ENCODE peak calls at places on chromosomes 11 and 22, in seven cellular contexts. X, O, Y, F, D, N and K are unnamed samples.

GRCh38 chr11:20511982-20512381 is 87.4 kb upstream of the SLC6A5 start:
- DNase-seq in F (no peak), O (no peak), D (no peak), Y (no peak), X (no peak), N (no peak), K (no peak)

GRCh38 chr11:69496631-69497220 is 15.3 kb downstream of the LINC01488 start:
- DNase-seq in N (no peak), O (no peak), Y (no peak), X (no peak), D (no peak), F (no peak), K (peak; percentile 70)

GRCh38 chr11:47552086-47552580 is 799 bp downstream of the CELF1 start:
- DNase-seq in X (peak; percentile 58), N (peak; percentile 72), F (peak; percentile 85), D (peak; percentile 75), Y (no peak), O (peak; percentile 51), K (peak; percentile 52)

GRCh38 chr11:2687223-2687530 is 12.6 kb downstream of the KCNQ1OT1 start:
- DNase-seq in N (no peak), F (no peak), Y (no peak), D (no peak), X (no peak), O (no peak), K (no peak)

GRCh38 chr11:4704054-4704789 is at the start of gene MMP26:
- DNase-seq in O (peak; percentile 39), Y (no peak), X (peak; percentile 46), D (peak; percentile 5), N (no peak), F (peak; percentile 72), K (no peak)

GRCh38 chr11:125170406-125171031 is 6.0 kb downstream of the PKNOX2 start:
- DNase-seq in Y (no peak), X (no peak), F (peak; percentile 58), D (peak; percentile 57), N (no peak), O (no peak), K (peak; percentile 92)

GRCh38 chr11:11969380-11970215 is 38.8 kb downstream of the DKK3 start:
- DNase-seq in F (no peak), X (no peak), D (no peak), N (no peak), Y (no peak), O (peak; percentile 20), K (no peak)

GRCh38 chr11:66017354-66017753 is 5.5 kb downstream of the CST6 start:
- DNase-seq in D (no peak), Y (no peak), X (no peak), F (no peak), N (no peak), O (no peak), K (no peak)

GRCh38 chr11:123653405-123653996 is 923 bp downstream of the SCN3B start:
- DNase-seq in D (no peak), O (no peak), X (no peak), F (peak; percentile 77), N (no peak), Y (no peak), K (no peak)

GRCh38 chr22:43796567-43796966 is 15.5 kb downstream of the EFCAB6 start:
- DNase-seq in O (no peak), D (peak; percentile 15), N (peak; percentile 26), X (no peak), Y (peak; percentile 18), F (peak; percentile 54), K (peak; percentile 81)

GRCh38 chr22:50656122-50657070 is 16.2 kb upstream of the SHANK3 start:
- DNase-seq in Y (no peak), O (no peak), F (peak; percentile 51), X (no peak), D (peak; percentile 76), N (peak; percentile 39), K (peak; percentile 61)

GRCh38 chr11:22510741-22511140 is 114.9 kb downstream of the FANCF start:
- DNase-seq in F (no peak), N (peak; percentile 34), D (no peak), O (no peak), Y (no peak), X (no peak), K (peak; percentile 44)

GRCh38 chr11:105825141-105825540 is 196.9 kb downstream of the MSANTD4 start:
- DNase-seq in O (no peak), N (no peak), Y (no peak), F (no peak), X (no peak), D (no peak), K (no peak)

GRCh38 chr11:67045314-67045713 is 11.3 kb upstream of the RHOD start:
- DNase-seq in X (no peak), F (no peak), N (peak; percentile 73), O (no peak), D (peak; percentile 80), Y (no peak), K (peak; percentile 95)

GRCh38 chr22:32324505-32325415 is 32.9 kb upstream of the RFPL3 start:
- DNase-seq in O (peak; percentile 27), N (no peak), X (peak; percentile 51), D (no peak), F (no peak), Y (no peak), K (no peak)

GRCh38 chr11:65505434-65506315 is 6.8 kb downstream of the MALAT1 start:
- DNase-seq in Y (no peak), N (peak; percentile 48), D (peak; percentile 62), F (peak; percentile 22), O (peak; percentile 30), X (no peak), K (peak; percentile 52)

GRCh38 chr22:29148826-29149225 is 56.9 kb upstream of the EMID1 start:
- DNase-seq in D (no peak), X (no peak), O (peak; percentile 20), Y (no peak), F (no peak), N (peak; percentile 15), K (no peak)

GRCh38 chr11:68021167-68021787 is 9.2 kb upstream of the NDUFS8 start:
- DNase-seq in D (no peak), Y (no peak), N (peak; percentile 66), X (no peak), F (no peak), O (peak; percentile 67), K (no peak)

GRCh38 chr22:20130319-20130718 is 1.3 kb upstream of the ZDHHC8 start:
- DNase-seq in X (no peak), Y (no peak), O (no peak), D (no peak), F (peak; percentile 32), N (no peak), K (no peak)

GRCh38 chr11:128772814-128773213 is 78.9 kb downstream of the FLI1 start:
- DNase-seq in N (no peak), F (no peak), D (no peak), O (no peak), X (no peak), Y (no peak), K (no peak)

GRCh38 chr11:35304393-35304790 is 115.0 kb downstream of the SLC1A2 start:
- DNase-seq in D (peak; percentile 83), X (no peak), F (peak; percentile 79), N (peak; percentile 49), O (no peak), Y (no peak), K (peak; percentile 88)

GRCh38 chr22:27151407-27151806 is 494.0 kb downstream of the MIAT start:
- DNase-seq in N (no peak), X (no peak), O (peak; percentile 45), F (peak; percentile 43), Y (no peak), D (no peak), K (no peak)
- H2AK5ac ChIP-seq in N (no peak overlapping the region), X (no peak overlapping the region), O (no peak overlapping the region), F (no peak overlapping the region), Y (no peak overlapping the region), D (no peak overlapping the region), K (no peak overlapping the region)

DNA sequence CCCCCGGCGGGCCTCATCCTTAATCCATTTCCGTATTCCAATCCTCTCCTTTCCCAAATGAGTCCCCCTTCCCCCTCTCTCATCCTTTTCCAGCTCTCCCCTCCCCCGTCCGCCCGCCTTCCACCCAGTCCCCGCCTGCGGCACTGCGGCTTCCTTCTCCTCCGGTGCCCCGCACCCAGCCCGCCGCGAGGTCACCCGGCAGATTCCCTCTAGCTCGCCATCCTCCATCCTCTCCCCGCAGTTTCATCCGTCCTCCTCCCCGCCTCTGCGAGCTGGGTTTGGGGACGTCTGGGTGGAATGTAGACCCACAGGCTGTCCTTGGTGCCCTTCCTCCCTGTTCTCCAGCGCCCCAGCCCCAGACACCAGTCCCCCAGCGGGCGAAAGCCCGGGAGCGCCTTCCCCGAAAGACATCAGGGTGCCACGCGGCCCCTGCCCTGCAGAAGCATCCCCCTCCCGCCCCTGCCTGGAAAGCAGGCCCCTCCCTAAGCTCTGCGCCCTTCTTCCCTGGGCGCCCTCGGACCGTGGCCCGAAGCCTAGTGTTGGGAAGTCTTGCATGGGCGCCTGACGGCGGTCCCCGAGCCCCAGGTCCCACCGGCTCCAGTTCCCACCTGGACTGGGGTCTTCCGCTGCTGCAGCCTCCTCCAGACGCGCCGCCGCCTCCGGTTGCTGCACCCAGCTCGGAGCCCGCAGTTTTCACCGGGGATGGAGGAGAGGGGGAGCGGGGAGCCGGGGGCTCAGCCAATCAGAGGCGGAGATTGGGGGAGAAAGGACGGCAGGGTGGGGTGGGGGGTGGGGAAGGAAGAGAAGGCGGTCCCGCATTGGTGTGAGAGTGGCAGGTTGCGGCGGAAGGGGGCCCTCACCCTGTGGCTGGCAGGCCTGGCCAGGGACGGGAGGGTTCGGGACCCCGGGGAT is at the start of gene THY1:
- DNase-seq in Y (peak; percentile 67), F (peak; percentile 76), D (peak; percentile 14), O (peak; percentile 90), N (no peak), X (peak; percentile 83), K (peak; percentile 64)
- H3K4me2 ChIP-seq in Y (peak within 1 kb of the TSS; percentile 69), F (peak within 1 kb of the TSS; percentile 79), D (peak within 1 kb of the TSS; percentile 20), O (peak within 1 kb of the TSS; percentile 55), N (peak within 1 kb of the TSS; percentile 78), X (peak within 1 kb of the TSS; percentile 90), K (peak within 1 kb of the TSS; percentile 89)

GRCh38 chr11:108718466-108718865 is 53.6 kb downstream of the DDX10 start:
- DNase-seq in X (no peak), N (no peak), Y (no peak), O (no peak), D (peak; percentile 26), F (no peak), K (no peak)

GRCh38 chr11:108713076-108713790 is 48.4 kb downstream of the DDX10 start:
- DNase-seq in D (peak; percentile 79), F (no peak), Y (no peak), X (no peak), N (no peak), O (no peak), K (peak; percentile 73)

GRCh38 chr11:108709741-108710140 is 44.9 kb downstream of the DDX10 start:
- DNase-seq in X (no peak), N (no peak), D (no peak), O (no peak), Y (no peak), F (no peak), K (no peak)

DNA sequence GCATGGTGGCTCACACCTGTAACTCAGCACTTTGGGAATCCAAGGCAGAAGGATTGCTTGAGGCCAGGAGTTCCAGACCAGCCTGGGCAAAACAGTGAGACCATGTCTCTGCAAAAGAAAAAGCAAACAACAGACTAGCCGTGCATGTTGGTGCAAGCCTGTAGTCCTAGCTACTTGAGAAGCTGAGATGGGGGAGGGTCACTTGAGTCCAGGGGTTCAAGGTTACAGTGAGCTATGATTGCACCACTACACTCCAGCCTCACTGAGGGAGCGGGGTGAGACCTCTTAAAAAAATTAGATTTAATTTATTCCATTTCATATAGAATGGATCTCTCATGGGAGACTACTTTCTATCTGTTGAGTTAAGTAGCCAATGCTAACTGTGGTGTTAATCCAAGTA is 50.4 kb downstream of the DDX10 start:
- DNase-seq in O (no peak), N (no peak), D (no peak), F (no peak), X (no peak), Y (no peak), K (no peak)
- H2AK5ac ChIP-seq in O (peak overlapping the region; percentile 35), N (no peak overlapping the region), D (no peak overlapping the region), F (no peak overlapping the region), X (no peak overlapping the region), Y (no peak overlapping the region), K (no peak overlapping the region)

GRCh38 chr11:134243913-134244312 is 9.2 kb downstream of the THYN1 start:
- DNase-seq in X (no peak), F (no peak), D (no peak), N (no peak), O (no peak), Y (no peak), K (no peak)
- H3K4me2 ChIP-seq in X (no peak overlapping the region), F (no peak overlapping the region), D (no peak overlapping the region), N (no peak overlapping the region), O (no peak overlapping the region), Y (no peak overlapping the region), K (no peak overlapping the region)